ENCODE peak calls at places on chromosomes 6 and 20, in four cellular contexts. D is mammary epithelial cell; P is foreskin fibroblast; V is activated CD8-positive, alpha-beta T cell treated with anti-CD3 and anti-CD28 coated beads for 36 hours. X is an unnamed sample.

GRCh38 chr6:148981515-148981914 is 234.7 kb downstream of the UST start:
- DNase-seq in D (no peak), P (no peak), V (no peak), X (no peak)

GRCh38 chr6:52632011-52632410 is 38.9 kb upstream of the TMEM14A start:
- DNase-seq in D (no peak), P (no peak), V (no peak), X (no peak)

GRCh38 chr6:105596284-105596755 is 193.4 kb upstream of the PREP start:
- DNase-seq in D (peak; percentile 98), P (peak; percentile 87), V (no peak), X (peak; percentile 77)

GRCh38 chr6:56037587-56037986 is 162.2 kb upstream of the BMP5 start:
- DNase-seq in D (no peak), P (no peak), V (no peak), X (no peak)

GRCh38 chr6:149454405-149454848 is 30.4 kb downstream of the ZC3H12D start:
- DNase-seq in D (peak; percentile 61), P (peak; percentile 96), V (no peak), X (peak; percentile 95)

GRCh38 chr6:112118034-112118433 is 30.6 kb downstream of the FAM229B start:
- DNase-seq in D (no peak), P (no peak), V (no peak), X (no peak)

GRCh38 chr6:90859612-90860011 is 272.7 kb upstream of the MAP3K7 start:
- DNase-seq in D (no peak), P (no peak), V (no peak), X (peak; percentile 23)

GRCh38 chr20:36086767-36087166 is 67.8 kb upstream of the EPB41L1 start:
- DNase-seq in D (peak; percentile 27), P (no peak), V (no peak), X (peak; percentile 32)

GRCh38 chr6:79605061-79605460 is 26.1 kb upstream of the SH3BGRL2 start:
- DNase-seq in D (peak; percentile 8), P (no peak), V (no peak), X (no peak)

GRCh38 chr6:11616200-11616611 is 78.7 kb downstream of the TMEM170B start:
- DNase-seq in D (no peak), P (peak; percentile 94), V (no peak), X (no peak)

GRCh38 chr6:36504982-36505381 is 42.3 kb downstream of the STK38 start:
- DNase-seq in D (peak; percentile 63), P (no peak), V (no peak), X (peak; percentile 9)

GRCh38 chr6:8195040-8195713 is 92.8 kb upstream of the EEF1E1 start:
- DNase-seq in D (no peak), P (no peak), V (no peak), X (no peak)
- TF ChIP-seq CTCF in D (peak; percentile 31), P (no peak), V (peak; percentile 36), X (peak; percentile 12)

DNA sequence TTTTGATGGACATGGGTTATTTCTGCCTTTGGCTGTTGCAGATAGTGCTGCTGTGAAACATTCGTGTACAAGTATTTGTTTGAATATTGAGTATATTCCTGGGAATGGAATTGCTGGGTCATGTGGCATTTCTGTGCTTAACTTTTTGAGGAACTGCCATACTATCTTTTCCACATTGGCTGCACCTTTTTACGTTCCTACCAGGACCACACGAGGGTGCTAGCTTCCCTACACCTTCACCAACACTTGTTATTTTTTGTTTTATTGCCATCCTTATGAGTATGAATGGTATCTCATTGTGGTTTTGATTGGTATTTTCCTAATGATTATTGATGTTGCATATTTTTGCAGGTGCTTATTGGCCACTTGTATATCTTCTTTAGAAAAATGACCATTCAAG is 47.8 kb upstream of the PLCG1 start:
- DNase-seq in D (no peak), P (no peak), V (no peak), X (no peak)
- TF ChIP-seq CTCF in D (no peak), P (no peak), V (no peak), X (no peak)

DNA sequence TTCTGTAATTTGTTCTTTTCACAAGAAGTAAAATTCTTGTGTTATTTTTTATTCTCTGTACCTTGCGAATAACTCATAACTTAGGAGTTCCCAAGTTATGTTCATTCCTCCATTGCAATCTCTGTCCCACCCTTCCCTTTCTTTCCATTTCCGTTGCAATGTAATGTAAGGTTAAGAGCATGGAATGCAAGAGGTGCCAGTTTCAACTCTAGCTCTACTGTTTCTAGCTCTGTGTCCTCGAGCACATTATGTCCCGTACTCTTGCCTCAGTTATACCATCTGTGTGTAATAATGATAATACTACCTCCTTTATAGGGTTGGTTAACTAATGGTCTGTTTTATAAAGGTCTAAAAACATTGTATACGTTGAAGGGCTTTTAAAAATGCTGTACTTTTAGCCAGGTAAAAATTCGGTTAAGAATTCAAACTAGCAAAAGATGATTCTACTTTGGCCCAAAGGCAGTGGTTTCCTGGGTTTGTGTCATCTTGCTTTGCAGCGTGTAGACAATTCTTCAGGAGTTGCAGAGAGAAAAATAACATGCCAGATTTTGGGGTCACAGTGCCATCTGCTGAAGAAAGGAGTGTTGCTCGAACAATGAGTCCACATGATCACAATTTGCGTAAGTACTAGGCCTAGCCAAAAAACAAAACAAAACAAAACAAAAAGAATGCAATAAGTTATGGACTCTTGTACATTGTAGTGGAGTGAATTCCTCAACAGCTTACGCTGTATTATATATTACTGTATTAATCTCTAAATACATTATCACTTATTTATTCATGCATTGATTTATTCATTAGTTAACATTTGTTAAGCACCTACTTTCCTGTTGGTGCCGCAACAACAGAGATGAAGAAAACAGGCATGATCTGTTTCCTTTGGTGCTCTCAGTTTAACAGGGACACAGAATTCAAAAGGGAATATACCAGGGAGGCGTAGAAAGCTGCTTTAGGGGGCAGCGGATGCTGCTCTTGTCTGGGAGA is 10.0 kb upstream of the PFDN4 start:
- DNase-seq in D (peak; percentile 78), P (peak; percentile 73), V (no peak), X (peak; percentile 82)
- TF ChIP-seq CTCF in D (peak; percentile 73), P (peak; percentile 51), V (no peak), X (peak; percentile 59)

GRCh38 chr20:23049933-23050838 is 714 bp upstream of the THBD start:
- DNase-seq in D (peak; percentile 47), P (peak; percentile 20), V (no peak), X (peak; percentile 78)

GRCh38 chr20:23049201-23049932 is at the start of gene THBD:
- DNase-seq in D (peak; percentile 70), P (peak; percentile 73), V (peak; percentile 10), X (peak; percentile 93)

GRCh38 chr20:23047738-23048214 is 1.7 kb downstream of the THBD start:
- DNase-seq in D (no peak), P (no peak), V (no peak), X (no peak)

GRCh38 chr20:23047001-23047737 is 2.3 kb downstream of the THBD start:
- DNase-seq in D (peak; percentile 26), P (no peak), V (no peak), X (peak; percentile 69)

GRCh38 chr20:23048283-23049200 is 930 bp downstream of the THBD start:
- DNase-seq in D (peak; percentile 39), P (peak; percentile 33), V (peak; percentile 39), X (no peak)
- TF ChIP-seq CTCF in D (peak; percentile 68), P (peak; percentile 19), V (peak; percentile 35), X (no peak)

DNA sequence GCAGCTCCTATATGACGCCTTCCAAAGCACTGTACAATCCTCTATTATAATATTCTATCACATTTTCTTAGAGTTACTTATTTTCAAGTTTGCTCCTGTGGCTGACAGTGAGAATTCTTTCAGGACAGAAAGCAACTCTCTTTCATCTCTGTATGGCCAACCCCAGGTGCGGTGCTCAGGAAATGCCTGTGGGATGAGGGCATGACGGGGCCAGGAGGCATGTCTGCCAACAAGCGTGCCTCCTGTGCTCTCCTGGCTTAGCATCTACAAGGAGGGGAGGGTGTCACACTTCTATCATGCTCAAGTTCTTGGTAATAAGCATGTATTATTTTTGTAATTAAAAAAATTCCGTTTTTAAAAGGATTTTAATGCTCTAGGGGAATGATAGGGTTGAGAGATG is 11.4 kb downstream of the MRPL14 start:
- DNase-seq in D (peak; percentile 88), P (no peak), V (no peak), X (peak; percentile 59)
- TF ChIP-seq CTCF in D (no peak), P (no peak), V (no peak), X (no peak)

X was measured in MCF 10A.